ENCODE peak calls at places on chromosomes 11 and 22, in eight cellular contexts. U is lower leg skin, P is cardiac fibroblast, Y is astrocyte of the spinal cord, E is IMR-90, X is ovary, H is left lung, R is AG04449. D is an unnamed sample.

GRCh38 chr22:45483918-45484499 is 18.7 kb upstream of the FBLN1 start:
- DNase-seq in U (no peak), P (no peak), Y (no peak), E (no peak), X (no peak), H (no peak), R (no peak), D (no peak)

GRCh38 chr22:50678218-50678650 is 5.6 kb downstream of the SHANK3 start:
- DNase-seq in U (peak; percentile 82), P (no peak), Y (no peak), E (no peak), X (no peak), H (peak; percentile 44), R (no peak), D (no peak)

GRCh38 chr22:45537734-45538181 is 35.1 kb downstream of the FBLN1 start:
- DNase-seq in U (peak; percentile 94), P (peak; percentile 80), Y (peak; percentile 97), E (peak; percentile 84), X (peak; percentile 70), H (peak; percentile 77), R (no peak), D (peak; percentile 90)

GRCh38 chr11:8766043-8766992 is 83.7 kb downstream of the RPL27A start:
- DNase-seq in U (peak; percentile 74), P (no peak), Y (peak; percentile 58), E (peak; percentile 52), X (no peak), H (no peak), R (no peak), D (peak; percentile 53)

GRCh38 chr11:100098560-100098959 is 588.5 kb upstream of the ARHGAP42 start:
- DNase-seq in U (no peak), P (no peak), Y (no peak), E (no peak), X (no peak), H (no peak), R (no peak), D (no peak)

GRCh38 chr22:22178566-22178965 is 66.0 kb upstream of the VPREB1 start:
- DNase-seq in U (no peak), P (no peak), Y (no peak), E (no peak), X (no peak), H (no peak), R (no peak), D (no peak)

GRCh38 chr11:133927690-133928627 is 28.8 kb downstream of the IGSF9B start:
- DNase-seq in U (peak; percentile 93), P (peak; percentile 68), Y (peak; percentile 35), E (peak; percentile 39), X (peak; percentile 70), H (peak; percentile 88), R (no peak), D (peak; percentile 15)

GRCh38 chr11:76699461-76700091 is 29.0 kb upstream of the LRRC32 start:
- DNase-seq in U (no peak), P (no peak), Y (no peak), E (peak; percentile 48), X (no peak), H (no peak), R (no peak), D (no peak)

DNA sequence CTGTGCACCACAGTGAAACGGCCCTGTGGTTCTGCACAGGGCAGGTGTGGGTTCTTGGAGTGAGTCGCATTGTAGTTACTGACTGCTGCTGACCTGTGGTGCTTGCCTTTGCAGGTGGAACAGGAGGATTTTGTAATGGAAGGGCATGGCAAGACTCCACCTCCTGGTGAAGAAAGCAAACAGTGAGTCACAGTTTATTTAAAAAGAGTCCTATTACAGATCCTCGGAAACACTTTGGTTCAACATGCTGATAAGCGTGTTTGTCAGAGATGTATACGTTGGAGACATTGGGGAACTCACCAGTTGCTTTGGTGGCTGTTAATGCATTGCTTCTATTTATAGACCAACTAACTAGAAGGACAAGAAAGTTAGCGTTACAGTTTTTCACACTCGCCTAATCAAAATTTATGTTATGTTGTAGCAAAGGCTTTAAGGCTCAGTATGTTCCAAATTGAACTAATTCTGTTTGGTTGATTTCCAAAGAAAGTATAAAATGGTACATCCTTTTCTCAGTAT is 21.7 kb upstream of the TNRC6B start:
- DNase-seq in U (no peak), P (peak; percentile 50), Y (peak; percentile 61), E (peak; percentile 85), X (no peak), H (no peak), R (no peak), D (no peak)
- TF ChIP-seq CTCF in U (no peak), P (peak; percentile 13), Y (peak; percentile 30), E (peak; percentile 15), X (no peak), H (no peak), R (no peak), D (peak; percentile 34)

DNA sequence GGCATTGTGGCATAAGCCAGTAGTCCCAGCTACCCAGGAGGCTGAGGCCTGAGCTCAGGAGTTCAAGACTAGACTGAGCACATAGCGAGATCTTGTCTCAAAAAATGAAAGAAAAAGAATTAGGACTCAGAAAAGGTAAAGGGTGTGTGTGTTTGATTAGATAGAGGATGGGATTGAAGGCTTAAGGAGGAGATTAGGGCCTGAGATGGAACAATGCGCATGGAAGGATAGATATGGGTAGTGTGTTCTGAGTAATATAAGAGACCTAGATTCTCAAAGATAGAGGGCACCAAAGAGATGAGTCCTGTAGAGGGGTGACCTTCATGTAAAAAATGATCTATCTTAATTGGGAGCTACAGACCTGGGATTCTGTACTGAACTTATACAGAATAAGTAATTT is 17.3 kb upstream of the RAB30 start:
- DNase-seq in U (no peak), P (no peak), Y (no peak), E (no peak), X (no peak), H (no peak), R (no peak), D (no peak)
- TF ChIP-seq CTCF in U (no peak), P (peak; percentile 10), Y (no peak), E (no peak), X (no peak), H (no peak), R (no peak), D (no peak)

GRCh38 chr22:19289475-19290161 is 1.9 kb downstream of the CLTCL1 start:
- DNase-seq in U (no peak), P (peak; percentile 51), Y (peak; percentile 89), E (peak; percentile 81), X (no peak), H (no peak), R (no peak), D (peak; percentile 82)

GRCh38 chr22:19292262-19293230 is 1.0 kb upstream of the CLTCL1 start:
- DNase-seq in U (peak; percentile 85), P (peak; percentile 27), Y (no peak), E (no peak), X (peak; percentile 29), H (no peak), R (no peak), D (no peak)

GRCh38 chr22:19290400-19291217 is 910 bp downstream of the CLTCL1 start:
- DNase-seq in U (no peak), P (no peak), Y (peak; percentile 27), E (no peak), X (peak; percentile 33), H (no peak), R (no peak), D (no peak)

GRCh38 chr22:19291580-19292261 is at the start of gene CLTCL1:
- DNase-seq in U (peak; percentile 95), P (peak; percentile 85), Y (peak; percentile 76), E (peak; percentile 58), X (peak; percentile 87), H (peak; percentile 97), R (no peak), D (peak; percentile 18)

GRCh38 chr22:19291218-19291579 is 320 bp downstream of the CLTCL1 start:
- DNase-seq in U (peak; percentile 88), P (peak; percentile 21), Y (peak; percentile 16), E (no peak), X (no peak), H (peak; percentile 86), R (no peak), D (no peak)
- TF ChIP-seq CTCF in U (no peak), P (no peak), Y (no peak), E (no peak), X (no peak), H (no peak), R (no peak), D (no peak)

DNA sequence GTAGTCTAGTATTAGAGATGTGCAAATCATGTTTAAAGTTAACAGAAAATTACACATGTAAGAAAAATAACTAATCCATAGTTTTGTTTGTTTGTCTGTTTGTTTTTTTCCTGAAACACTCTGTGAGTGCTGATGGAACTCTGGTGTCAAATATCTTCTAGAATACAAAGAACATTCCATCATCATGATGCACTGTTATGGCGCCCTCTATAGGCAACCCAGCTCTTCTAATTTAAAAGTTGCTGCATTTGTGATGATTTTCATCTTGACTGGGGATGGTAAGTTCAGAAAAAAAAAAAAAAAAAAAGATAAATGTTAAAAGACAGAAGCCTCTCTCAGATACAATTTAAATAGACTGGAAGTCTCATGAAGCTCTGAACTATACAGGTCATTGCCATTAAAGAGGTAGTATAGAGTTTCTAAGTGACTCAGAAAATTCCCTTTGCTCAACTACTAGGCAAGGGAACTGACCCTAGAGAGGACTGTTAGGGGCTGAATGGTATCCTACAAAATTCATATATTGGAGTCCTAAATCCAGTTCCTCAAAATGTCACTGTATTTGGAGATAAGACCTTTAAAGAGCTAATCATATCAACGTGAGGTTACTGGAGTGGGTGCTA is 597.2 kb upstream of the ANO3 start:
- DNase-seq in U (no peak), P (peak; percentile 57), Y (peak; percentile 36), E (peak; percentile 19), X (no peak), H (no peak), R (no peak), D (peak; percentile 40)
- TF ChIP-seq CTCF in U (no peak), P (peak; percentile 27), Y (peak; percentile 44), E (peak; percentile 32), X (no peak), H (no peak), R (peak; percentile 15), D (peak; percentile 58)

D was measured in astrocyte of the cerebellum.